ENCODE peak calls at places on chromosomes 3 and 15, in four cellular contexts. Z is NCI-H1092; G is osteoblast; N is activated CD8-positive, alpha-beta memory T cell treated with anti-CD3 and anti-CD28 coated beads for 48 hours. J is an unnamed sample.

GRCh38 chr3:48013288-48013980 is 2.8 kb downstream of the MAP4 start:
- DNase-seq in G (peak; percentile 35), N (no peak), Z (no peak), J (no peak)

GRCh38 chr3:124261301-124261700 is 269.4 kb upstream of the ROPN1 start:
- DNase-seq in G (no peak), Z (no peak), N (no peak), J (no peak)

GRCh38 chr3:67610458-67610857 is 44.0 kb downstream of the SUCLG2 start:
- DNase-seq in G (peak; percentile 34), N (no peak), Z (no peak), J (no peak)

GRCh38 chr15:74496648-74497047 is 35.7 kb upstream of the UBL7 start:
- DNase-seq in N (no peak), G (no peak), Z (no peak), J (no peak)

GRCh38 chr3:168803536-168803935 is 707.8 kb upstream of the GOLIM4 start:
- DNase-seq in N (no peak), Z (no peak), G (no peak), J (no peak)

GRCh38 chr15:87387681-87388240 is 868.8 kb downstream of the NTRK3 start:
- DNase-seq in Z (no peak), G (no peak), N (no peak), J (no peak)

GRCh38 chr3:43872301-43872700 is 181.6 kb downstream of the ABHD5 start:
- DNase-seq in G (peak; percentile 93), Z (no peak), N (no peak), J (no peak)

GRCh38 chr15:56040081-56041035 is 46.9 kb upstream of the NEDD4 start:
- DNase-seq in G (peak; percentile 41), Z (no peak), N (no peak), J (peak; percentile 55)

GRCh38 chr15:57640935-57641682 is 49.4 kb downstream of the MYZAP start:
- DNase-seq in N (no peak), G (no peak), Z (no peak), J (peak; percentile 1)

GRCh38 chr15:89813381-89814111 is 1.1 kb downstream of the ANPEP start:
- DNase-seq in Z (no peak), G (peak; percentile 93), N (no peak), J (no peak)

GRCh38 chr3:195040773-195041520 is 230.0 kb downstream of the XXYLT1 start:
- DNase-seq in N (no peak), G (no peak), Z (no peak), J (no peak)

GRCh38 chr15:66288093-66288492 is 5.3 kb upstream of the DIS3L start:
- DNase-seq in Z (no peak), G (no peak), N (no peak), J (no peak)

GRCh38 chr3:131543714-131544113 is 40.9 kb upstream of the MRPL3 start:
- DNase-seq in Z (no peak), N (no peak), G (no peak), J (no peak)

GRCh38 chr15:56017920-56018319 is 24.5 kb upstream of the NEDD4 start:
- DNase-seq in N (no peak), Z (no peak), G (peak; percentile 55), J (no peak)

GRCh38 chr3:160129459-160130061 is 95.7 kb upstream of the C3orf80 start:
- DNase-seq in G (no peak), N (no peak), Z (no peak), J (no peak)

GRCh38 chr3:28951773-28952556 is 328.9 kb upstream of the RBMS3 start:
- DNase-seq in G (no peak), Z (no peak), N (no peak), J (no peak)

GRCh38 chr3:100068758-100069345 is 45.4 kb downstream of the FILIP1L start:
- DNase-seq in G (peak; percentile 61), Z (peak; percentile 68), N (peak; percentile 48), J (peak; percentile 50)

GRCh38 chr15:92097473-92098178 is 244.1 kb downstream of the SLCO3A1 start:
- DNase-seq in Z (no peak), N (no peak), G (peak; percentile 81), J (peak; percentile 46)

GRCh38 chr3:112143251-112143650 is 10.2 kb upstream of the GCSAM start:
- DNase-seq in N (no peak), G (no peak), Z (no peak), J (no peak)

GRCh38 chr3:18185624-18186023 is 239.5 kb downstream of the SATB1 start:
- DNase-seq in N (no peak), G (no peak), Z (no peak), J (no peak)

GRCh38 chr3:118984699-118985098 is 49.9 kb downstream of the IGSF11 start:
- DNase-seq in N (no peak), G (no peak), Z (no peak), J (no peak)

GRCh38 chr15:98231696-98232440 is 271.4 kb downstream of the ARRDC4 start:
- DNase-seq in N (no peak), G (no peak), Z (no peak), J (no peak)

GRCh38 chr15:47705601-47706000 is 11.7 kb upstream of the SEMA6D start:
- DNase-seq in G (no peak), N (no peak), Z (no peak), J (no peak)

GRCh38 chr3:142960322-142960850 is 3.1 kb downstream of the PAQR9 start:
- DNase-seq in Z (no peak), G (no peak), N (no peak), J (no peak)

GRCh38 chr3:57434041-57434440 is 110.1 kb downstream of the DNAH12 start:
- DNase-seq in N (no peak), Z (no peak), G (peak; percentile 51), J (no peak)

GRCh38 chr15:66795851-66796250 is 93.8 kb downstream of the SMAD6 start:
- DNase-seq in G (no peak), Z (no peak), N (no peak), J (no peak)

GRCh38 chr3:45087155-45087554 is 59.0 kb downstream of the CDCP1 start:
- DNase-seq in Z (no peak), G (no peak), N (no peak), J (no peak)